ENCODE peak calls at places on chromosomes 5 and 9, in four cellular contexts. L, A, Q and M are unnamed samples.

GRCh38 chr5:179241175-179241574 is 104.1 kb downstream of the ADAMTS2 start:
- DNase-seq in A (no peak), Q (no peak), L (no peak), M (peak; percentile 6)

GRCh38 chr5:176587398-176587797 is 22.6 kb downstream of the GPRIN1 start:
- DNase-seq in L (no peak), A (no peak), Q (no peak), M (no peak)

GRCh38 chr5:135467051-135467625 is 15.0 kb upstream of the TIFAB start:
- DNase-seq in A (no peak), L (no peak), Q (no peak), M (peak; percentile 10)

GRCh38 chr9:37953775-37954437 is 50.0 kb upstream of the SLC25A51 start:
- DNase-seq in Q (peak; percentile 80), A (peak; percentile 85), L (no peak), M (no peak)

GRCh38 chr9:134328841-134329575 is 2.8 kb downstream of the RXRA start:
- DNase-seq in A (no peak), Q (no peak), L (no peak), M (no peak)

GRCh38 chr9:107593224-107593870 is 103.8 kb upstream of the KLF4 start:
- DNase-seq in Q (no peak), L (no peak), A (no peak), M (no peak)

GRCh38 chr9:120475341-120475740 is 104.6 kb downstream of the CDK5RAP2 start:
- DNase-seq in Q (no peak), L (no peak), A (no peak), M (no peak)

GRCh38 chr5:132410451-132411381 is 41.2 kb downstream of the SLC22A5 start:
- DNase-seq in L (peak; percentile 95), Q (no peak), A (peak; percentile 91), M (peak; percentile 88)

GRCh38 chr5:158079097-158079496 is 220.2 kb upstream of the CLINT1 start:
- DNase-seq in A (no peak), Q (no peak), L (no peak), M (no peak)

GRCh38 chr5:20000416-20000815 is 12.4 kb upstream of the CDH18 start:
- DNase-seq in L (no peak), A (no peak), Q (no peak), M (no peak)

GRCh38 chr5:520196-520849 is 3.9 kb downstream of the SLC9A3 start:
- DNase-seq in A (no peak), L (no peak), Q (no peak), M (no peak)

GRCh38 chr5:1254196-1254595 is 29.0 kb downstream of the SLC6A18 start:
- DNase-seq in L (no peak), A (no peak), Q (no peak), M (no peak)

GRCh38 chr5:149268928-149269557 is 2.6 kb upstream of the AFAP1L1 start:
- DNase-seq in A (peak; percentile 76), L (peak; percentile 73), Q (no peak), M (no peak)

DNA sequence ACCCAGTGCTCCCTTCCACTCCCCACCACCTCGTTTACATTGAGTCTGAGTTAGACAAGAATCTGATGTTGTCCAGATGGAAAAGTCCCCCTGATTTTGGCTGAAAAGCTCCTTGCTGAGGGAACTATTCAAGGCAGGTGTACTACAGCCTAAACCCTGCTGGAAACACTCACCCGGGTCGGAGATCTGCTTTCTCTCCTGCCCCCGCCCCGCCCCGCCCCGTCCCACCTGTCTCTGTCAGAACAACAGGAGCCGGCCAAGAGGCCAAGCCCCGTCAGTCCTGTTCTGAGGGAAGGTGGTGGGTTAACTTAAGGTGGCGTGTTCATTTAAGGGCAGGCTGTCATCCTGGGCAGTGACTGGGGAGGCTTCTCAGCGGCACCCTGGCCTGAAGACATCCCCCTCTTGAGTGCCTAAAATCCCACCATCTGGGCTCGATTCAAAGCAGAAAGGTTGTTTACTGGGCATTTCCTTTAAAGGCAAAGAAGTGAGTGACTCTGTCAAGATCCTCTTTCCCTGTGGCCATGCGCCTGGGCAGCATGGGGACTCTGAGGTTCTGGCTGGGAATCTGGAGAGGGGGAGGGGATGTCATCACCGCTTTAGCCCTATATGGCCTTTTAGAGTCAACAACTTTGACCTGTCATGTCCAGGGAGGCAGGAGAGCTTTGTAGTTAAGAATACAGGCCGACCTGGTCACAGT is 71.1 kb upstream of the NEURL1B start:
- DNase-seq in Q (no peak), A (no peak), L (no peak), M (peak; percentile 35)
- TF ChIP-seq MAX in Q (no peak), A (no peak), L (no peak), M (no peak)

DNA sequence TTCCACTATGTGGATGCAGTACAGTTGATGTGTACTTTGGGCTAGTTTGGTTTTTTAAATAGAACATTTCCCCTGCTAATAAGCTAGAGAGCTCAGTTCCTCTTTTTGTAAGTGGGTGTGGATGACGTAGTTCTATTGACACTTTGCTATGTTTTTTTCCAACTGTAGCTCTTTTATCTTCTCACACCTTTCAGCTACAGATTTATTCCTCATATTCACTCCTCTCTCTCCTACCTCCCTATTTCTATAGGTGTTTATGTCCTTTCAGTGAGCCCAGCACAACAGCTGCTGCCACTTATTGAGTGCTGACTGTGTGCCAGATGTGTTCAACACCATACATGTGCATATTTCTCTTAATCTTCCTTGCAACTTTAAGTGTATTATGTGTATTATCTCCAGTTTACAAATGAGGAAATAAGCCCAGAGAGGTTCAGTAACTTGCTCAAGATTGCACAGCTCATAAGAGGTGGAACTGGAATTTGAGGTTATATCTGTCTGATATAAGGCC is 215.7 kb downstream of the SEMA6A start:
- DNase-seq in L (no peak), Q (peak; percentile 73), A (no peak), M (no peak)
- TF ChIP-seq USF1 in L (no peak), Q (no peak), A (no peak), M (no peak)

DNA sequence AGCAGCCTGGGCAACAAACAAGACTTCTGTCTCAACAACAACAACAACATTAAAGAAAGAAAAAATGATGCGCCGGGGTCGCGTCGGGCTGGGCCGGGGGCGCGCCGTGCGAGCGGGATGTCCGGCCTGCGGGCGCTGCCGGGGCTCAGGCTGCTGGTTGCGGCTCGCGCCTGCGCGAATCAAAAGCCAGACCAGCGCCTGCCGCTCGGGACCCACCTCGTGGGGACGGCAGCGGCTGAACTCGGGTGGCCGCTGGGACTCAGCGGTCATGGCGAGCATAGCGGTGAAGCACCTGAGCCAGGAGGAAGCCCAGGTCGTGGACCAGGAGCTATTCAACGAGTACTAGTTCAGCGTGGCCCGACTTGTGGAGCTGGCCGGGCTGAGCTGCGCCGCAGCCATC is 11.9 kb upstream of the NHP2 start:
- DNase-seq in A (peak; percentile 5), L (no peak), Q (no peak), M (no peak)
- TF ChIP-seq MAX in A (no peak), L (no peak), Q (no peak), M (no peak)

GRCh38 chr5:62326702-62327101 is 20.7 kb downstream of the KIF2A start:
- DNase-seq in L (no peak), A (no peak), Q (no peak), M (no peak)
- TF ChIP-seq USF1 in L (no peak), A (no peak), Q (no peak), M (no peak)

DNA sequence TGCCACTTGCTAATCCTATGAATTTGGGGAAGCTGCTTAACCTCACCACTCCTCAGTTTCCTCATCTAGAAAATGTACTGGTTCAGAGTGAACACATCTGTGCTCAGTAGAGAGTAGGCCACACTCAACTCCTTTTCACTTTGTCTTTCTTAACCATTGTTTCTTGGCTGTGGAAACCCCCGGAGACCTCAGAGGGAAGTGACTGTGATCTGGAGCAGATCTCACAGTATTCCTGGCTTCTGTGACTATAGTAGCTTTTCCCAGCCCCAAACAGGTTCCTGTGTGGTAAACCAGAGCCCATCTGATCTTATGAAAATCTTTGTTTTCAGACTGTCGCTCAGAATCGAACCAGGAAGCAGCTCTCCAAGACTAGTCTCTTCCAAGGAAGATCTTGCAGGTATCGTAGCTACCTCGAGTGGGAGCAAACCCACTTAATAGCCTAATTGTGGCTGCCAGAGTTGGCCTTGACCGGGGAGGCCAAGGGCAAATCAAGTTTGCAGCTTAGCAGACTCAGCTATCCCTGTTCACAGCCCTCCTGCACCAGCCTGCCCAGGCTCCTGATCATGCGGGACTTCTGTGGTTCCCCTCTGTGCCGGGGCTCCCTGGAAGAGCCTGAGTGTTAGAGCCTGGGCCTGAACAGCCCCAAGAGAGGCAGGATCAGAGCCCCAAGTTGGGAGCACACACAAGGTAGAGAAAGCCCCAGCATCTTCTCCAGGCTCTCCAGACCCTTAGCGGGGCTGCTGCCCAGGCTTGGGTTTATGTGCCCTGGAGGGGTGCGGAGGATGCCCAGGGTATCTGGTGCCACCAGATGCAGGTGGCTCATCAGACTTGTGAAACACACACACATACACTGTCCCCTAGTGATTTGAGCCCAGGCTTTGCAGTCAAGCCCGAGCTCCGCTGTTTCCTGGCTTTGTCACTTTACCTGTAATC is 52.2 kb upstream of the ANGPTL2 start:
- DNase-seq in A (no peak), Q (no peak), L (no peak), M (no peak)
- TF ChIP-seq MAX in A (no peak), Q (no peak), L (no peak), M (no peak)

DNA sequence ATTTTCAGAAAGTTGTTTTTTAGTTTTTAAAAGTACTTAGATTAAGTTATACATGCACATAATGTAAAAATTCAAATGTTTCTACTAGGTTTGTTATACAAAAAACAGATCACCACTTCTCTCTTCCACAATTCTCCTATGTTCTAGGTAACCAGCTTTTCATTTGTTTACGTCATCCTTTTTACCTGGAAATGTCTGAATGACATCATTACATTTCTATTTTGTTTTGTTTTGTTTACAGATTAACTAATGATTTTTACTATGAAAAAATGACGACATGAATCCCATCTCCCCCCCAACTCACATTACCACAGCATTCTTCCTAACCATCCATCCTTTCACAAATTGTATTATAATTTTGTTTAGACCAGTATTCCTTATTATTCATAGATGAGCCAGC is 1709.2 kb downstream of the EFNA5 start:
- DNase-seq in Q (no peak), A (no peak), L (no peak), M (no peak)
- TF ChIP-seq USF1 in Q (no peak), A (no peak), L (no peak), M (no peak)